ENCODE peak calls at places on chromosomes 7 and 10, in eight cellular contexts. S, N, Z, Q, G, R, X and H are unnamed samples.

GRCh38 chr7:46811529-46811928 is 770.4 kb downstream of the TNS3 start:
- ATAC-seq in G (no peak), X (no peak), N (peak; percentile 19), R (no peak), Z (peak; percentile 82), Q (no peak), S (peak; percentile 37), H (no peak)

GRCh38 chr7:152076324-152076821 is 50.9 kb downstream of the GALNT11 start:
- ATAC-seq in Q (no peak), X (peak; percentile 71), G (no peak), Z (peak; percentile 56), N (peak; percentile 70), R (peak; percentile 44), S (peak; percentile 52), H (no peak)

GRCh38 chr7:44128721-44129582 is 5.6 kb upstream of the POLD2 start:
- ATAC-seq in G (no peak), N (peak; percentile 17), Z (no peak), S (no peak), Q (no peak), X (no peak), R (no peak), H (no peak)

GRCh38 chr7:148819697-148820332 is 64.3 kb downstream of the EZH2 start:
- ATAC-seq in S (no peak), X (no peak), N (no peak), Q (no peak), G (no peak), R (no peak), Z (peak; percentile 74), H (no peak)

GRCh38 chr7:121328508-121329459 is at the start of gene WNT16:
- ATAC-seq in Q (no peak), G (no peak), R (no peak), S (peak; percentile 45), N (peak; percentile 34), X (peak; percentile 34), Z (no peak), H (peak; percentile 83)

GRCh38 chr10:101047961-101048892 is 13.6 kb upstream of the KAZALD1 start:
- ATAC-seq in G (no peak), Q (no peak), X (no peak), R (no peak), S (peak; percentile 14), Z (no peak), N (no peak), H (no peak)

GRCh38 chr10:15931376-15931775 is 71.1 kb upstream of the MINDY3 start:
- ATAC-seq in G (no peak), N (no peak), X (no peak), R (no peak), Q (no peak), Z (no peak), S (no peak), H (no peak)

GRCh38 chr7:120170849-120171248 is 102.1 kb upstream of the KCND2 start:
- ATAC-seq in X (no peak), S (no peak), Z (peak; percentile 65), Q (no peak), R (no peak), N (no peak), G (no peak), H (no peak)

GRCh38 chr10:42998481-42999384 is 78.1 kb upstream of the RET start:
- ATAC-seq in S (no peak), Q (no peak), G (no peak), X (no peak), R (no peak), N (no peak), Z (no peak), H (no peak)

GRCh38 chr7:1969459-1970284 is 263.1 kb downstream of the MAD1L1 start:
- ATAC-seq in N (no peak), X (peak; percentile 68), G (no peak), R (peak; percentile 32), Q (no peak), Z (no peak), S (no peak), H (no peak)

GRCh38 chr10:70494536-70494935 is 16.0 kb downstream of the PALD1 start:
- ATAC-seq in G (no peak), X (peak; percentile 17), S (peak; percentile 13), Z (no peak), R (peak; percentile 14), N (peak; percentile 41), Q (no peak), H (no peak)

GRCh38 chr7:97025983-97026704 is 1.5 kb upstream of the DLX5 start:
- ATAC-seq in X (peak; percentile 12), G (peak; percentile 47), N (peak; percentile 20), Q (no peak), Z (no peak), S (no peak), R (peak; percentile 54), H (no peak)

GRCh38 chr10:23469596-23470237 is 30.8 kb downstream of the OTUD1 start:
- ATAC-seq in S (no peak), Q (no peak), R (no peak), G (no peak), N (no peak), Z (no peak), X (peak; percentile 97), H (no peak)

GRCh38 chr7:11373546-11374142 is 400.0 kb downstream of the PHF14 start:
- ATAC-seq in X (peak; percentile 66), N (no peak), G (no peak), Q (no peak), R (no peak), S (no peak), Z (peak; percentile 62), H (no peak)

GRCh38 chr7:102295346-102296178 is 8.9 kb downstream of the SH2B2 start:
- ATAC-seq in X (no peak), Z (no peak), R (no peak), G (no peak), S (peak; percentile 47), Q (no peak), N (peak; percentile 74), H (no peak)

GRCh38 chr10:74825033-74825370 is 1.4 kb upstream of the KAT6B start:
- ATAC-seq in G (no peak), Z (peak; percentile 0), R (no peak), S (no peak), N (no peak), Q (no peak), X (no peak), H (peak; percentile 1)

GRCh38 chr7:151408839-151409554 is 841 bp downstream of the WDR86 start:
- ATAC-seq in Z (no peak), X (no peak), S (peak; percentile 64), R (peak; percentile 84), G (peak; percentile 83), Q (peak; percentile 90), N (peak; percentile 15), H (peak; percentile 60)

GRCh38 chr10:100894033-100894432 is 18.7 kb upstream of the SLF2 start:
- ATAC-seq in N (no peak), G (no peak), S (no peak), Z (no peak), R (no peak), Q (no peak), X (no peak), H (no peak)

GRCh38 chr7:127794135-127794534 is 142.1 kb downstream of the SND1 start:
- ATAC-seq in X (peak; percentile 44), S (no peak), G (no peak), N (no peak), Z (no peak), R (no peak), Q (no peak), H (no peak)